ENCODE peak calls at places on chromosome 6, in five cellular contexts. One of them, this sample, is unnamed.

GRCh38 chr6:111653961-111654360 is 48.3 kb upstream of the TRAF3IP2 start:
- DNase-seq in stimulated activated CD8-positive, alpha-beta memory T cell treated with anti-CD3 and anti-CD28 coated beads, Interleukin-2, amount 100 ng/mL, for 1 hour: no peak
- DNase-seq in effector CD4-positive, alpha-beta T cell: no peak
- DNase-seq in occipital lobe: no peak
- DNase-seq in dorsolateral prefrontal cortex: no peak
- DNase-seq in this sample: no peak

GRCh38 chr6:133179483-133179882 is 61.7 kb upstream of the EYA4 start:
- DNase-seq in occipital lobe: no peak
- DNase-seq in stimulated activated CD8-positive, alpha-beta memory T cell treated with anti-CD3 and anti-CD28 coated beads, Interleukin-2, amount 100 ng/mL, for 1 hour: no peak
- DNase-seq in effector CD4-positive, alpha-beta T cell: no peak
- DNase-seq in dorsolateral prefrontal cortex: no peak
- DNase-seq in this sample: no peak

GRCh38 chr6:138105446-138105845 is 1.8 kb downstream of the PERP start:
- DNase-seq in occipital lobe: no peak
- DNase-seq in stimulated activated CD8-positive, alpha-beta memory T cell treated with anti-CD3 and anti-CD28 coated beads, Interleukin-2, amount 100 ng/mL, for 1 hour: no peak
- DNase-seq in effector CD4-positive, alpha-beta T cell: no peak
- DNase-seq in dorsolateral prefrontal cortex: no peak
- DNase-seq in this sample: no peak

GRCh38 chr6:26170951-26171841 is 84.0 kb downstream of the HFE start:
- DNase-seq in dorsolateral prefrontal cortex: no peak
- DNase-seq in occipital lobe: no peak
- DNase-seq in effector CD4-positive, alpha-beta T cell: no peak
- DNase-seq in stimulated activated CD8-positive, alpha-beta memory T cell treated with anti-CD3 and anti-CD28 coated beads, Interleukin-2, amount 100 ng/mL, for 1 hour: no peak
- DNase-seq in this sample: no peak

GRCh38 chr6:107399927-107400326 is 59.4 kb downstream of the PDSS2 start:
- DNase-seq in effector CD4-positive, alpha-beta T cell: no peak
- DNase-seq in occipital lobe: no peak
- DNase-seq in stimulated activated CD8-positive, alpha-beta memory T cell treated with anti-CD3 and anti-CD28 coated beads, Interleukin-2, amount 100 ng/mL, for 1 hour: no peak
- DNase-seq in dorsolateral prefrontal cortex: no peak
- DNase-seq in this sample: no peak

GRCh38 chr6:170206931-170207431 is 83.9 kb downstream of the DLL1 start:
- DNase-seq in occipital lobe: no peak
- DNase-seq in effector CD4-positive, alpha-beta T cell: no peak
- DNase-seq in dorsolateral prefrontal cortex: no peak
- DNase-seq in stimulated activated CD8-positive, alpha-beta memory T cell treated with anti-CD3 and anti-CD28 coated beads, Interleukin-2, amount 100 ng/mL, for 1 hour: no peak
- DNase-seq in this sample: no peak

GRCh38 chr6:2767327-2767985 is 2.3 kb downstream of the WRNIP1 start:
- DNase-seq in occipital lobe: no peak
- DNase-seq in effector CD4-positive, alpha-beta T cell: no peak
- DNase-seq in dorsolateral prefrontal cortex: no peak
- DNase-seq in stimulated activated CD8-positive, alpha-beta memory T cell treated with anti-CD3 and anti-CD28 coated beads, Interleukin-2, amount 100 ng/mL, for 1 hour: no peak
- DNase-seq in this sample: no peak

GRCh38 chr6:166757226-166758135 is 130.4 kb upstream of the RPS6KA2 start:
- DNase-seq in stimulated activated CD8-positive, alpha-beta memory T cell treated with anti-CD3 and anti-CD28 coated beads, Interleukin-2, amount 100 ng/mL, for 1 hour: no peak
- DNase-seq in dorsolateral prefrontal cortex: no peak
- DNase-seq in effector CD4-positive, alpha-beta T cell: no peak
- DNase-seq in occipital lobe: peak; percentile 16
- DNase-seq in this sample: no peak

GRCh38 chr6:165573671-165574070 is 89.4 kb downstream of the PDE10A start:
- DNase-seq in occipital lobe: no peak
- DNase-seq in stimulated activated CD8-positive, alpha-beta memory T cell treated with anti-CD3 and anti-CD28 coated beads, Interleukin-2, amount 100 ng/mL, for 1 hour: no peak
- DNase-seq in dorsolateral prefrontal cortex: no peak
- DNase-seq in effector CD4-positive, alpha-beta T cell: no peak
- DNase-seq in this sample: peak; percentile 24

GRCh38 chr6:134451529-134451928 is 133.6 kb upstream of the SGK1 start:
- DNase-seq in dorsolateral prefrontal cortex: no peak
- DNase-seq in occipital lobe: no peak
- DNase-seq in stimulated activated CD8-positive, alpha-beta memory T cell treated with anti-CD3 and anti-CD28 coated beads, Interleukin-2, amount 100 ng/mL, for 1 hour: no peak
- DNase-seq in effector CD4-positive, alpha-beta T cell: no peak
- DNase-seq in this sample: no peak

GRCh38 chr6:43171284-43172126 is 436 bp downstream of the SRF start:
- DNase-seq in dorsolateral prefrontal cortex: no peak
- DNase-seq in stimulated activated CD8-positive, alpha-beta memory T cell treated with anti-CD3 and anti-CD28 coated beads, Interleukin-2, amount 100 ng/mL, for 1 hour: no peak
- DNase-seq in occipital lobe: no peak
- DNase-seq in effector CD4-positive, alpha-beta T cell: peak; percentile 20
- DNase-seq in this sample: peak; percentile 26

GRCh38 chr6:125346143-125346925 is 44.6 kb upstream of the HDDC2 start:
- DNase-seq in effector CD4-positive, alpha-beta T cell: no peak
- DNase-seq in stimulated activated CD8-positive, alpha-beta memory T cell treated with anti-CD3 and anti-CD28 coated beads, Interleukin-2, amount 100 ng/mL, for 1 hour: no peak
- DNase-seq in occipital lobe: no peak
- DNase-seq in dorsolateral prefrontal cortex: no peak
- DNase-seq in this sample: no peak

GRCh38 chr6:84183430-84183829 is 44.0 kb downstream of the CEP162 start:
- DNase-seq in stimulated activated CD8-positive, alpha-beta memory T cell treated with anti-CD3 and anti-CD28 coated beads, Interleukin-2, amount 100 ng/mL, for 1 hour: no peak
- DNase-seq in dorsolateral prefrontal cortex: no peak
- DNase-seq in effector CD4-positive, alpha-beta T cell: no peak
- DNase-seq in occipital lobe: no peak
- DNase-seq in this sample: no peak

GRCh38 chr6:31639449-31639861 is 13.0 kb downstream of the BAG6 start:
- DNase-seq in stimulated activated CD8-positive, alpha-beta memory T cell treated with anti-CD3 and anti-CD28 coated beads, Interleukin-2, amount 100 ng/mL, for 1 hour: no peak
- DNase-seq in dorsolateral prefrontal cortex: no peak
- DNase-seq in effector CD4-positive, alpha-beta T cell: no peak
- DNase-seq in occipital lobe: no peak
- DNase-seq in this sample: no peak

GRCh38 chr6:4017847-4018193 is 61.1 kb downstream of the FAM217A start:
- DNase-seq in dorsolateral prefrontal cortex: no peak
- DNase-seq in stimulated activated CD8-positive, alpha-beta memory T cell treated with anti-CD3 and anti-CD28 coated beads, Interleukin-2, amount 100 ng/mL, for 1 hour: no peak
- DNase-seq in occipital lobe: no peak
- DNase-seq in effector CD4-positive, alpha-beta T cell: no peak
- DNase-seq in this sample: no peak

GRCh38 chr6:147930743-147931142 is 411.9 kb upstream of the SASH1 start:
- DNase-seq in dorsolateral prefrontal cortex: no peak
- DNase-seq in effector CD4-positive, alpha-beta T cell: no peak
- DNase-seq in stimulated activated CD8-positive, alpha-beta memory T cell treated with anti-CD3 and anti-CD28 coated beads, Interleukin-2, amount 100 ng/mL, for 1 hour: no peak
- DNase-seq in occipital lobe: no peak
- DNase-seq in this sample: no peak

GRCh38 chr6:48986105-48986504 is 476.9 kb downstream of the MMUT start:
- DNase-seq in effector CD4-positive, alpha-beta T cell: no peak
- DNase-seq in stimulated activated CD8-positive, alpha-beta memory T cell treated with anti-CD3 and anti-CD28 coated beads, Interleukin-2, amount 100 ng/mL, for 1 hour: no peak
- DNase-seq in occipital lobe: no peak
- DNase-seq in dorsolateral prefrontal cortex: no peak
- DNase-seq in this sample: no peak

GRCh38 chr6:55704421-55704820 is 125.4 kb upstream of the HMGCLL1 start:
- DNase-seq in effector CD4-positive, alpha-beta T cell: no peak
- DNase-seq in occipital lobe: no peak
- DNase-seq in dorsolateral prefrontal cortex: no peak
- DNase-seq in stimulated activated CD8-positive, alpha-beta memory T cell treated with anti-CD3 and anti-CD28 coated beads, Interleukin-2, amount 100 ng/mL, for 1 hour: no peak
- DNase-seq in this sample: no peak

GRCh38 chr6:17585766-17586502 is 14.2 kb upstream of the FAM8A1 start:
- DNase-seq in effector CD4-positive, alpha-beta T cell: no peak
- DNase-seq in stimulated activated CD8-positive, alpha-beta memory T cell treated with anti-CD3 and anti-CD28 coated beads, Interleukin-2, amount 100 ng/mL, for 1 hour: no peak
- DNase-seq in dorsolateral prefrontal cortex: no peak
- DNase-seq in occipital lobe: no peak
- DNase-seq in this sample: peak; percentile 40

GRCh38 chr6:25692472-25692871 is 40.5 kb downstream of the SCGN start:
- DNase-seq in stimulated activated CD8-positive, alpha-beta memory T cell treated with anti-CD3 and anti-CD28 coated beads, Interleukin-2, amount 100 ng/mL, for 1 hour: no peak
- DNase-seq in effector CD4-positive, alpha-beta T cell: no peak
- DNase-seq in occipital lobe: no peak
- DNase-seq in dorsolateral prefrontal cortex: no peak
- DNase-seq in this sample: no peak

GRCh38 chr6:83862776-83863471 is 3.4 kb downstream of the CYB5R4 start:
- DNase-seq in stimulated activated CD8-positive, alpha-beta memory T cell treated with anti-CD3 and anti-CD28 coated beads, Interleukin-2, amount 100 ng/mL, for 1 hour: no peak
- DNase-seq in effector CD4-positive, alpha-beta T cell: no peak
- DNase-seq in dorsolateral prefrontal cortex: no peak
- DNase-seq in occipital lobe: no peak
- DNase-seq in this sample: no peak

GRCh38 chr6:133358598-133358997 is 117.4 kb downstream of the EYA4 start:
- DNase-seq in occipital lobe: no peak
- DNase-seq in stimulated activated CD8-positive, alpha-beta memory T cell treated with anti-CD3 and anti-CD28 coated beads, Interleukin-2, amount 100 ng/mL, for 1 hour: no peak
- DNase-seq in dorsolateral prefrontal cortex: no peak
- DNase-seq in effector CD4-positive, alpha-beta T cell: no peak
- DNase-seq in this sample: no peak

GRCh38 chr6:87407531-87407895 is 259 bp upstream of the CFAP206 start:
- DNase-seq in occipital lobe: no peak
- DNase-seq in effector CD4-positive, alpha-beta T cell: no peak
- DNase-seq in dorsolateral prefrontal cortex: no peak
- DNase-seq in stimulated activated CD8-positive, alpha-beta memory T cell treated with anti-CD3 and anti-CD28 coated beads, Interleukin-2, amount 100 ng/mL, for 1 hour: no peak
- DNase-seq in this sample: peak; percentile 66

GRCh38 chr6:105675715-105676397 is 273.0 kb upstream of the PREP start:
- DNase-seq in stimulated activated CD8-positive, alpha-beta memory T cell treated with anti-CD3 and anti-CD28 coated beads, Interleukin-2, amount 100 ng/mL, for 1 hour: no peak
- DNase-seq in effector CD4-positive, alpha-beta T cell: no peak
- DNase-seq in dorsolateral prefrontal cortex: no peak
- DNase-seq in occipital lobe: no peak
- DNase-seq in this sample: no peak

GRCh38 chr6:91506509-91506908 is 919.6 kb upstream of the MAP3K7 start:
- DNase-seq in dorsolateral prefrontal cortex: no peak
- DNase-seq in occipital lobe: no peak
- DNase-seq in stimulated activated CD8-positive, alpha-beta memory T cell treated with anti-CD3 and anti-CD28 coated beads, Interleukin-2, amount 100 ng/mL, for 1 hour: no peak
- DNase-seq in effector CD4-positive, alpha-beta T cell: no peak
- DNase-seq in this sample: no peak

GRCh38 chr6:1164600-1164999 is 147.3 kb upstream of the FOXQ1 start:
- DNase-seq in dorsolateral prefrontal cortex: no peak
- DNase-seq in effector CD4-positive, alpha-beta T cell: no peak
- DNase-seq in occipital lobe: no peak
- DNase-seq in stimulated activated CD8-positive, alpha-beta memory T cell treated with anti-CD3 and anti-CD28 coated beads, Interleukin-2, amount 100 ng/mL, for 1 hour: no peak
- DNase-seq in this sample: peak; percentile 39

GRCh38 chr6:39254999-39255535 is 25.8 kb upstream of the KCNK5 start:
- DNase-seq in occipital lobe: no peak
- DNase-seq in stimulated activated CD8-positive, alpha-beta memory T cell treated with anti-CD3 and anti-CD28 coated beads, Interleukin-2, amount 100 ng/mL, for 1 hour: no peak
- DNase-seq in effector CD4-positive, alpha-beta T cell: no peak
- DNase-seq in dorsolateral prefrontal cortex: no peak
- DNase-seq in this sample: no peak